ENCODE peak calls at places on chromosomes 2 and 18, in eight cellular contexts. C is gastrocnemius medialis, V is right lobe of liver, K is breast epithelium, F is left lung, O is heart left ventricle, B is endothelial cell of umbilical vein, J is mammary epithelial cell. A is an unnamed sample.

GRCh38 chr18:63762518-63762917 is 12.7 kb upstream of the SERPINB7 start:
- DNase-seq in B (no peak), V (no peak), J (peak; percentile 93), C (no peak), K (no peak), F (no peak), O (no peak), A (no peak)

GRCh38 chr2:29053680-29054400 is 20.5 kb downstream of the PCARE start:
- DNase-seq in C (no peak), O (no peak), V (no peak), F (no peak), B (no peak), J (peak; percentile 41), K (peak; percentile 69), A (no peak)

GRCh38 chr2:240624950-240625621 is at the start of gene GPR35:
- DNase-seq in C (peak; percentile 5), J (peak; percentile 60), F (peak; percentile 75), O (no peak), V (peak; percentile 55), B (no peak), K (no peak), A (no peak)

GRCh38 chr18:8791171-8791651 is 85.9 kb downstream of the MTCL1 start:
- DNase-seq in J (peak; percentile 57), O (no peak), B (peak; percentile 49), V (no peak), C (no peak), K (no peak), F (no peak), A (no peak)

GRCh38 chr2:233152541-233152940 is 92.4 kb downstream of the INPP5D start:
- DNase-seq in C (peak; percentile 43), V (no peak), J (no peak), K (peak; percentile 42), B (peak; percentile 17), O (peak; percentile 79), F (no peak), A (no peak)

GRCh38 chr2:118835739-118836410 is 11.6 kb downstream of the EN1 start:
- DNase-seq in K (no peak), O (no peak), B (no peak), J (no peak), V (no peak), C (peak; percentile 77), F (no peak), A (no peak)

GRCh38 chr18:59700535-59700967 is 3.3 kb upstream of the CCBE1 start:
- DNase-seq in O (no peak), V (no peak), C (no peak), J (no peak), F (no peak), K (no peak), B (no peak), A (no peak)

GRCh38 chr2:97759727-97760407 is 46.5 kb downstream of the ZAP70 start:
- DNase-seq in J (no peak), K (no peak), C (no peak), B (no peak), O (no peak), V (no peak), F (no peak), A (no peak)

GRCh38 chr2:136254681-136255080 is 136.7 kb upstream of the CXCR4 start:
- DNase-seq in C (no peak), B (no peak), O (no peak), K (no peak), J (no peak), V (no peak), F (no peak), A (no peak)

GRCh38 chr2:128370468-128371247 is 52.0 kb upstream of the HS6ST1 start:
- DNase-seq in J (no peak), O (no peak), K (no peak), C (no peak), B (no peak), F (no peak), V (no peak), A (no peak)

GRCh38 chr2:223238301-223238700 is 186.3 kb downstream of the KCNE4 start:
- DNase-seq in F (no peak), J (no peak), K (no peak), C (no peak), V (no peak), B (peak; percentile 20), O (no peak), A (no peak)

GRCh38 chr2:121076885-121077549 is 208.0 kb downstream of the TFCP2L1 start:
- DNase-seq in F (peak; percentile 68), J (peak; percentile 56), K (peak; percentile 47), B (peak; percentile 33), C (peak; percentile 51), O (peak; percentile 45), V (peak; percentile 77), A (no peak)

GRCh38 chr2:168118733-168119518 is 128.5 kb downstream of the STK39 start:
- DNase-seq in F (no peak), O (peak; percentile 40), K (no peak), J (peak; percentile 41), C (no peak), B (peak; percentile 77), V (no peak), A (no peak)

GRCh38 chr2:28377984-28378678 is 14.5 kb upstream of the FOSL2 start:
- DNase-seq in B (no peak), F (no peak), K (peak; percentile 53), J (peak; percentile 85), V (peak; percentile 82), O (no peak), C (peak; percentile 91), A (no peak)

GRCh38 chr2:205665791-205666190 is 16.5 kb upstream of the NRP2 start:
- DNase-seq in J (no peak), V (no peak), F (no peak), K (no peak), B (peak; percentile 31), C (no peak), O (no peak), A (no peak)

GRCh38 chr2:96763511-96764252 is 3.0 kb downstream of the CNNM4 start:
- DNase-seq in F (no peak), B (peak; percentile 26), O (no peak), K (no peak), V (no peak), C (no peak), J (no peak), A (no peak)

GRCh38 chr2:217075225-217075802 is 215.4 kb upstream of the TNP1 start:
- DNase-seq in J (no peak), O (peak; percentile 54), B (no peak), F (no peak), V (no peak), C (peak; percentile 53), K (no peak), A (no peak)

GRCh38 chr2:207528980-207529329 is 807 bp upstream of the CREB1 start:
- DNase-seq in V (no peak), B (peak; percentile 50), O (peak; percentile 46), C (peak; percentile 27), K (no peak), F (no peak), J (peak; percentile 37), A (no peak)

GRCh38 chr2:169452080-169452479 is 27.2 kb upstream of the BBS5 start:
- DNase-seq in B (peak; percentile 39), F (no peak), C (no peak), V (no peak), K (no peak), J (peak; percentile 5), O (no peak), A (no peak)

GRCh38 chr2:163800889-163801498 is 65.2 kb upstream of the FIGN start:
- DNase-seq in C (no peak), V (no peak), O (no peak), F (no peak), K (no peak), B (no peak), J (no peak), A (no peak)

GRCh38 chr2:134295441-134295840 is 41.6 kb downstream of the MGAT5 start:
- DNase-seq in V (no peak), O (no peak), F (no peak), B (peak; percentile 34), K (no peak), C (peak; percentile 16), J (no peak), A (no peak)

GRCh38 chr2:239657992-239658391 is 257.2 kb upstream of the HDAC4 start:
- DNase-seq in K (no peak), O (no peak), F (no peak), C (no peak), B (no peak), J (no peak), V (no peak), A (no peak)

GRCh38 chr18:31977270-31977872 is 34.4 kb upstream of the TRAPPC8 start:
- DNase-seq in O (peak; percentile 43), J (peak; percentile 32), F (no peak), C (no peak), B (peak; percentile 48), V (no peak), K (no peak), A (no peak)

GRCh38 chr2:43421194-43421593 is 174.6 kb downstream of the THADA start:
- DNase-seq in F (no peak), O (no peak), J (peak; percentile 18), C (no peak), V (no peak), B (no peak), K (no peak), A (no peak)

GRCh38 chr2:43418673-43419072 is 177.2 kb downstream of the THADA start:
- DNase-seq in K (no peak), V (no peak), J (no peak), F (no peak), O (no peak), C (no peak), B (no peak), A (no peak)

GRCh38 chr2:43419886-43420285 is 176.0 kb downstream of the THADA start:
- DNase-seq in J (peak; percentile 31), V (no peak), O (no peak), B (no peak), F (no peak), C (no peak), K (no peak), A (no peak)

GRCh38 chr2:43417296-43417695 is 178.5 kb downstream of the THADA start:
- DNase-seq in C (no peak), K (no peak), J (no peak), O (no peak), B (no peak), V (no peak), F (no peak), A (no peak)

GRCh38 chr2:43420310-43420903 is 175.4 kb downstream of the THADA start:
- DNase-seq in V (no peak), J (peak; percentile 35), F (no peak), B (no peak), O (no peak), K (no peak), C (no peak), A (no peak)
- H3K4me1 ChIP-seq in V (no peaks in the 10 kb centered on the region), J (peaks cover 17% of the 10 kb centered on the region), F (peaks cover 40% of the 10 kb centered on the region), B (peaks cover under 1% of the 10 kb centered on the region), O (peaks cover 7% of the 10 kb centered on the region), K (no peaks in the 10 kb centered on the region), C (peaks cover 10% of the 10 kb centered on the region), A (peaks cover 64% of the 10 kb centered on the region)

GRCh38 chr2:105928563-105928962 is 183.9 kb downstream of the NCK2 start:
- DNase-seq in V (no peak), K (peak; percentile 27), J (no peak), O (no peak), C (no peak), B (peak; percentile 65), F (no peak), A (no peak)
- H3K4me1 ChIP-seq in V (no peaks in the 10 kb centered on the region), K (no peaks in the 10 kb centered on the region), J (no peaks in the 10 kb centered on the region), O (no peaks in the 10 kb centered on the region), C (peaks cover 7% of the 10 kb centered on the region), B (peaks cover 3% of the 10 kb centered on the region), F (no peaks in the 10 kb centered on the region), A (no peaks in the 10 kb centered on the region)

GRCh38 chr2:45852450-45853150 is 201.1 kb downstream of the PRKCE start:
- DNase-seq in K (no peak), J (no peak), B (no peak), C (no peak), O (no peak), V (no peak), F (no peak), A (no peak)
- H3K4me1 ChIP-seq in K (peaks cover 5% of the 10 kb centered on the region), J (peaks cover 40% of the 10 kb centered on the region), B (peaks cover 11% of the 10 kb centered on the region), C (peaks cover 39% of the 10 kb centered on the region), O (peaks cover 3% of the 10 kb centered on the region), V (no peaks in the 10 kb centered on the region), F (peaks cover 27% of the 10 kb centered on the region), A (peaks cover 42% of the 10 kb centered on the region)

GRCh38 chr2:113894156-113894743 is 4.4 kb downstream of the ACTR3 start:
- DNase-seq in J (peak; percentile 80), O (no peak), K (no peak), V (no peak), B (peak; percentile 48), F (no peak), C (no peak), A (no peak)
- H3K4me1 ChIP-seq in J (peaks cover 46% of the 10 kb centered on the region), O (peaks cover 41% of the 10 kb centered on the region), K (no peaks in the 10 kb centered on the region), V (no peaks in the 10 kb centered on the region), B (peaks cover 71% of the 10 kb centered on the region), F (peaks cover 80% of the 10 kb centered on the region), C (peaks cover 80% of the 10 kb centered on the region), A (peaks cover 82% of the 10 kb centered on the region)

A was measured in esophagus squamous epithelium.